ENCODE peak calls at places on chromosomes 11 and 22, in seven cellular contexts. L is MM.1S, W is mammary epithelial cell, N is GM23338, Z is neuronal stem cell, F is IMR-90, H is PC-3. S is an unnamed sample.

GRCh38 chr11:40183073-40184064 is 1276.1 kb downstream of the LRRC4C start:
- DNase-seq in N (no peak), Z (no peak), W (no peak), F (no peak), H (no peak), L (peak), S (no peak)

GRCh38 chr11:96098511-96099241 is 174.8 kb upstream of the MTMR2 start:
- DNase-seq in F (peak), W (peak), N (no peak), Z (no peak), L (no peak), H (peak), S (no peak)

GRCh38 chr22:16989915-16990314 is 18.1 kb downstream of the GAB4 start:
- DNase-seq in H (no peak), F (no peak), W (no peak), Z (no peak), N (no peak), L (no peak), S (no peak)

GRCh38 chr11:123219066-123219697 is 24.1 kb upstream of the CLMP start:
- DNase-seq in H (no peak), L (no peak), F (peak), N (no peak), Z (no peak), W (no peak), S (no peak)

GRCh38 chr11:129075757-129076156 is 116.4 kb downstream of the ARHGAP32 start:
- DNase-seq in F (no peak), N (peak), Z (no peak), L (no peak), H (no peak), W (no peak), S (no peak)

GRCh38 chr11:848380-848931 is 5.8 kb downstream of the TSPAN4 start:
- DNase-seq in F (no peak), H (no peak), L (peak), W (no peak), Z (no peak), N (peak), S (peak)

GRCh38 chr22:48950151-48950915 is 877.3 kb downstream of the BRD1 start:
- DNase-seq in Z (no peak), H (no peak), F (no peak), W (no peak), N (no peak), L (no peak), S (no peak)

GRCh38 chr11:75480890-75481190 is 44.9 kb downstream of the GDPD5 start:
- DNase-seq in W (no peak), L (no peak), N (no peak), Z (no peak), H (no peak), F (no peak), S (no peak)

GRCh38 chr22:21042978-21043855 is 2.5 kb upstream of the LRRC74B start:
- DNase-seq in L (no peak), H (peak), W (no peak), N (no peak), Z (no peak), F (no peak), S (no peak)

GRCh38 chr22:36236338-36237319 is 2.7 kb downstream of the APOL2 start:
- DNase-seq in W (no peak), F (no peak), Z (no peak), L (no peak), N (no peak), H (no peak), S (no peak)

GRCh38 chr11:44484211-44484610 is 81.3 kb upstream of the CD82 start:
- DNase-seq in F (peak), Z (no peak), W (peak), N (peak), L (no peak), H (peak), S (peak)

GRCh38 chr22:32053165-32053755 is 10.2 kb downstream of the SLC5A1 start:
- DNase-seq in F (no peak), Z (no peak), L (no peak), N (no peak), W (no peak), H (no peak), S (no peak)

GRCh38 chr22:38080847-38081635 is 2.9 kb downstream of the SLC16A8 start:
- DNase-seq in Z (no peak), W (no peak), F (peak), H (peak), N (peak), L (no peak), S (peak)

GRCh38 chr22:38082986-38083710 is 836 bp downstream of the SLC16A8 start:
- DNase-seq in Z (no peak), N (no peak), H (no peak), F (no peak), W (no peak), L (no peak), S (no peak)

GRCh38 chr22:38080468-38080846 is 3.5 kb downstream of the SLC16A8 start:
- DNase-seq in F (no peak), H (no peak), N (no peak), L (no peak), Z (no peak), W (no peak), S (no peak)

GRCh38 chr22:38081941-38082828 is 1.8 kb downstream of the SLC16A8 start:
- DNase-seq in F (no peak), N (peak), Z (no peak), L (no peak), W (no peak), H (no peak), S (no peak)

DNA sequence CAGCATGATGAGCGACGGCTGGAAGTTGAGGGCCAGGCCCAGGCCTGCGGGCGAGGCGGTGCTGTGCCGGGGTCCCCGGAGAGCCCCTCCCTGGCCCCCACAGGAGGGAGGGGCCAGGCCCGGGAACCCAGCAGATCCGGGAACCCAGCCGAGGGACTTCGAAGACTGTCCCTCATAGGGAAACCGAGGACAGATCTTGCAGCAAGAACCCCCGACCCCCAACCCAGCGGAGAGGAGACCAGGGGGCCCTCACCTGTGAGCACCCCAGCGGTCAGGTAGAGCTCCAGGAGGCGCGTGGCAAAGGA is 2.4 kb downstream of the SLC16A8 start:
- DNase-seq in Z (no peak), H (no peak), F (no peak), W (no peak), L (no peak), N (no peak), S (no peak)
- H2AFZ ChIP-seq in Z (no peak), H (no peak), F (peak), W (peak), L (no peak), N (no peak), S (no peak)

GRCh38 chr11:134541951-134542350 is 129.9 kb upstream of the B3GAT1 start:
- DNase-seq in Z (no peak), L (no peak), F (no peak), W (no peak), H (no peak), N (no peak), S (no peak)
- H2AFZ ChIP-seq in Z (no peak), L (no peak), F (no peak), W (no peak), H (no peak), N (no peak), S (no peak)

GRCh38 chr11:77106321-77106720 is 3.7 kb downstream of the OMP start:
- DNase-seq in N (no peak), W (no peak), F (no peak), H (peak), L (no peak), Z (no peak), S (no peak)
- H2AFZ ChIP-seq in N (no peak), W (no peak), F (no peak), H (no peak), L (no peak), Z (no peak), S (no peak)

DNA sequence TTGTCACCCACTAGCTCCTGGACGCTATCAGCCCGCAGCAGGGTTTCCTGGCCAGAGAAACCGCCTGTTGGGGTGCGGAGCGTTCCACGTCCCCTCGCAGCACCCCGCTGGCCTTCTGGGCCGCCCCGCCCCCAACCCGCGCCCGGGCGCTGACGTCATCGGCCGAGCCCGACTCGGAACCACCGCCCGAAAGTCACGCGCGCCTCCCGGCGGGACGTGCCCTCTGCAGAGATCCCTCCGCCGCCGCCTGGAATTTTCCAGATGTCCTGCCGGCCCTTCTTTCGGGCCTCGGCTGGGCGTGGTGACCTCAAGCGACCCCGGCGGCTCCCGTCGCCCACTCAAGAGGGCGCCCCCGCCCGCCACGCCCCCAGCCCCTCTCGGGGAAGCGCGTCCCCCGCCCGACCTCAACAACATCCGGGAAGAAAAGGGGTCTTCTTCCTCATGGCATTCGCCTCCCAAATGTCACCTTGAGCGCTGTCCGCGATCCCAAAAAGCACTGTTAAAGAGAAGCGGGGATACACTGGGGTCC is 430 bp upstream of the NEAT1 start:
- DNase-seq in H (peak), F (peak), Z (peak), W (peak), N (peak), L (peak), S (peak)
- H2AFZ ChIP-seq in H (peak), F (peak), Z (peak), W (peak), N (peak), L (no peak), S (no peak)

GRCh38 chr11:46319074-46319453 is 28.2 kb upstream of the DGKZ start:
- DNase-seq in W (no peak), F (no peak), N (no peak), Z (no peak), H (no peak), L (no peak), S (no peak)
- H2AFZ ChIP-seq in W (no peak), F (no peak), N (no peak), Z (peak), H (no peak), L (peak), S (no peak)